ENCODE peak calls at places on chromosomes 16 and 17, in seven cellular contexts. D is lung; U is colonic mucosa; L is transverse colon; Z is cardiac muscle cell; F is stimulated activated CD4-positive, alpha-beta T cell treated with anti-CD3 and anti-CD28 coated beads, Interleukin-12 subunit alpha, Interleukin-12 subunit beta, amount 100 ng/mL, for 4 hours; K is Right ventricle myocardium inferior. Q is an unnamed sample.
A peak's percentile ranks its signal among the peaks of the same experiment; 100 is the strongest.

GRCh38 chr17:2344528-2344927 is 7.2 kb downstream of the SGSM2 start:
- DNase-seq in D (no peak), U (no peak), L (no peak), Z (peak; percentile 82), F (no peak), K (no peak), Q (no peak)

GRCh38 chr17:56425483-56425882 is 168.0 kb upstream of the NOG start:
- DNase-seq in D (no peak), U (no peak), L (no peak), Z (no peak), F (no peak), K (no peak), Q (no peak)

GRCh38 chr16:84687715-84688114 is 12.1 kb upstream of the USP10 start:
- DNase-seq in D (no peak), U (no peak), L (no peak), Z (peak; percentile 82), F (no peak), K (no peak), Q (no peak)

GRCh38 chr17:76866774-76867577 is 1.2 kb upstream of the MGAT5B start:
- DNase-seq in D (no peak), U (no peak), L (no peak), Z (peak; percentile 30), F (no peak), K (no peak), Q (no peak)

GRCh38 chr16:30185141-30185682 is 1.8 kb downstream of the CORO1A start:
- DNase-seq in D (no peak), U (no peak), L (peak; percentile 16), Z (no peak), F (peak; percentile 29), K (no peak), Q (no peak)

GRCh38 chr16:81366316-81366932 is 51.7 kb downstream of the GAN start:
- DNase-seq in D (no peak), U (no peak), L (no peak), Z (peak; percentile 70), F (no peak), K (no peak), Q (no peak)

GRCh38 chr16:70430667-70431536 is 8.0 kb downstream of the ST3GAL2 start:
- DNase-seq in D (no peak), U (no peak), L (peak; percentile 47), Z (no peak), F (peak; percentile 53), K (peak; percentile 71), Q (peak; percentile 81)

GRCh38 chr16:67030221-67030962 is 1.4 kb downstream of the CBFB start:
- DNase-seq in D (no peak), U (no peak), L (no peak), Z (no peak), F (no peak), K (no peak), Q (no peak)

GRCh38 chr17:1711804-1712203 is 1.6 kb upstream of the TLCD2 start:
- DNase-seq in D (no peak), U (no peak), L (no peak), Z (peak; percentile 18), F (no peak), K (no peak), Q (no peak)

GRCh38 chr16:13519871-13520270 is 400.1 kb upstream of the ERCC4 start:
- DNase-seq in D (no peak), U (no peak), L (no peak), Z (no peak), F (no peak), K (no peak), Q (no peak)

GRCh38 chr17:61296058-61296457 is 103.6 kb upstream of the TBX2 start:
- DNase-seq in D (no peak), U (no peak), L (no peak), Z (no peak), F (no peak), K (no peak), Q (no peak)

GRCh38 chr16:82651921-82652601 is 25.3 kb downstream of the CDH13 start:
- DNase-seq in D (no peak), U (no peak), L (peak; percentile 20), Z (no peak), F (no peak), K (no peak), Q (peak; percentile 41)

GRCh38 chr17:7295230-7296180 is 1.1 kb upstream of the YBX2 start:
- DNase-seq in D (no peak), U (peak; percentile 38), L (no peak), Z (no peak), F (no peak), K (no peak), Q (no peak)

GRCh38 chr17:49369089-49369488 is 7.0 kb upstream of the ZNF652 start:
- DNase-seq in D (no peak), U (no peak), L (no peak), Z (no peak), F (no peak), K (no peak), Q (no peak)

GRCh38 chr16:525520-526180 is 1.9 kb upstream of the CAPN15 start:
- DNase-seq in D (no peak), U (no peak), L (no peak), Z (peak; percentile 68), F (peak; percentile 68), K (no peak), Q (peak; percentile 79)

Q was measured in Peyer's patch.